ENCODE peak calls at places on chromosomes 5 and 9, in six cellular contexts. H is heart right ventricle, C is Calu3, Y is cardiac fibroblast, V is astrocyte of the spinal cord, E is lower leg skin. B is an unnamed sample.

GRCh38 chr5:140111859-140112551 is 1.9 kb upstream of the PURA start:
- DNase-seq in H (no peak), C (no peak), Y (no peak), V (no peak), E (no peak), B (no peak)

GRCh38 chr9:79221084-79221483 is 350.7 kb upstream of the TLE4 start:
- DNase-seq in H (no peak), C (no peak), Y (peak; percentile 91), V (peak; percentile 68), E (no peak), B (no peak)

GRCh38 chr5:180494060-180494509 is at the start of gene CNOT6:
- DNase-seq in H (peak; percentile 94), C (peak; percentile 99), Y (peak; percentile 93), V (peak; percentile 96), E (peak; percentile 98), B (peak; percentile 95)

GRCh38 chr5:83714780-83715179 is 5.9 kb downstream of the HAPLN1 start:
- DNase-seq in H (no peak), C (peak; percentile 45), Y (no peak), V (no peak), E (no peak), B (no peak)

GRCh38 chr5:54639621-54640020 is 122.1 kb downstream of the SNX18 start:
- DNase-seq in H (no peak), C (no peak), Y (no peak), V (no peak), E (no peak), B (no peak)

GRCh38 chr9:82549174-82549821 is 513.6 kb downstream of the RASEF start:
- DNase-seq in H (no peak), C (no peak), Y (no peak), V (no peak), E (no peak), B (no peak)

GRCh38 chr5:54704825-54705224 is 187.3 kb downstream of the SNX18 start:
- DNase-seq in H (no peak), C (no peak), Y (no peak), V (no peak), E (no peak), B (no peak)

GRCh38 chr5:116626272-116626723 is 51.7 kb upstream of the SEMA6A start:
- DNase-seq in H (peak; percentile 55), C (peak; percentile 79), Y (peak; percentile 84), V (peak; percentile 81), E (peak; percentile 95), B (peak; percentile 72)

GRCh38 chr5:88678780-88679491 is 204.0 kb downstream of the MEF2C start:
- DNase-seq in H (no peak), C (no peak), Y (no peak), V (peak; percentile 49), E (no peak), B (no peak)

GRCh38 chr5:66080664-66081063 is 63.4 kb upstream of the SREK1 start:
- DNase-seq in H (no peak), C (no peak), Y (peak; percentile 7), V (no peak), E (no peak), B (no peak)

GRCh38 chr5:54295658-54296276 is 14.6 kb downstream of the ARL15 start:
- DNase-seq in H (no peak), C (no peak), Y (no peak), V (no peak), E (no peak), B (no peak)

GRCh38 chr5:96752341-96753016 is 55.3 kb downstream of the ERAP1 start:
- DNase-seq in H (no peak), C (peak; percentile 65), Y (peak; percentile 82), V (peak; percentile 74), E (no peak), B (no peak)

GRCh38 chr9:75417471-75417870 is 329.2 kb downstream of the OSTF1 start:
- DNase-seq in H (no peak), C (no peak), Y (no peak), V (no peak), E (no peak), B (no peak)

GRCh38 chr5:19745247-19745646 is 242.8 kb downstream of the CDH18 start:
- DNase-seq in H (no peak), C (no peak), Y (no peak), V (no peak), E (no peak), B (no peak)

GRCh38 chr5:139676951-139677367 is 28.8 kb downstream of the CXXC5 start:
- DNase-seq in H (no peak), C (no peak), Y (no peak), V (no peak), E (no peak), B (no peak)

GRCh38 chr9:98083059-98083458 is 26.5 kb downstream of the NANS start:
- DNase-seq in H (no peak), C (no peak), Y (no peak), V (no peak), E (no peak), B (no peak)

GRCh38 chr9:79489241-79490000 is 82.3 kb upstream of the TLE4 start:
- DNase-seq in H (no peak), C (no peak), Y (peak; percentile 82), V (peak; percentile 89), E (no peak), B (no peak)

GRCh38 chr9:79695531-79696218 is 123.9 kb downstream of the TLE4 start:
- DNase-seq in H (no peak), C (no peak), Y (no peak), V (no peak), E (no peak), B (no peak)

GRCh38 chr5:180673371-180674252 is 24.2 kb upstream of the FLT4 start:
- DNase-seq in H (no peak), C (no peak), Y (no peak), V (no peak), E (no peak), B (no peak)

GRCh38 chr9:137084526-137084925 is 2.3 kb upstream of the MAN1B1 start:
- DNase-seq in H (no peak), C (no peak), Y (no peak), V (no peak), E (no peak), B (no peak)

GRCh38 chr5:98975682-98976407 is 47.0 kb upstream of the CHD1 start:
- DNase-seq in H (no peak), C (no peak), Y (no peak), V (no peak), E (no peak), B (no peak)

DNA sequence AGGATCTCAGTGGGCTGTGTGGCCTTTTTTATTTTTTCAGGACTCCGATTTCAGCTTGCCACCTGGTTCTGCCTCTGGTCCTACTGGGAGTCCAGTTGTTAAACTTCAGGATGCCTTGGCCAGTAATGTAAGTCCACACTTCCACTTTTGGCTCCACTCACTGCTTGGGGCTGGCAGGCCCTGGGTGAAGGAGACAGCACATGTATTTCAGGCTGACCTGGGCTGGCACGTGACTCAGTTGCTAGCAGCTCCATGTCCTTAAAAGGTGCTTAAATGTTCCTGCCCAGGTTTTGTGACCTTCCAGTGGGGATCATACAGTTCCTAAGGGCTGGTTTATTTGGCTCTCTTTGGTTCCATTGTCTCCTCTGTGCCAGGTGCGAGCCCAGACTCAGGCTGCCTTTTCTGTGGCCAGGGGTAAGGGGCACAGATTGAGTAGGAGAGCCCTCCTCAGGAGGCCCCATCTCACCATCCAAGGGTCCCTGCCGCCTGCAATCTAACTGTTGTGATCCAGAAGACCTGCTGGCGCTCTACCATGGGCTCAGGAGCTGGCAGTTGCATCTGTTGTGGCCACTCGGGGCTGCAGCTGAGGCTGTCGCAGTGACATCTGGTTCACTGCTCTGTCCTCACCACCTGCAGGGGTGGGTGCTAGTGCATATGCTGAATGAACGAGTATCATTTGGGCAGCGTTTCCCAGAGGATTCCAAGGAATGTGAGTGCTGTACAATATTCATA is 19.2 kb upstream of the POMT1 start:
- DNase-seq in H (peak; percentile 54), C (no peak), Y (no peak), V (no peak), E (no peak), B (no peak)
- TF ChIP-seq CTCF in H (no peak), C (no peak), Y (no peak), V (no peak), E (no peak), B (no peak)

DNA sequence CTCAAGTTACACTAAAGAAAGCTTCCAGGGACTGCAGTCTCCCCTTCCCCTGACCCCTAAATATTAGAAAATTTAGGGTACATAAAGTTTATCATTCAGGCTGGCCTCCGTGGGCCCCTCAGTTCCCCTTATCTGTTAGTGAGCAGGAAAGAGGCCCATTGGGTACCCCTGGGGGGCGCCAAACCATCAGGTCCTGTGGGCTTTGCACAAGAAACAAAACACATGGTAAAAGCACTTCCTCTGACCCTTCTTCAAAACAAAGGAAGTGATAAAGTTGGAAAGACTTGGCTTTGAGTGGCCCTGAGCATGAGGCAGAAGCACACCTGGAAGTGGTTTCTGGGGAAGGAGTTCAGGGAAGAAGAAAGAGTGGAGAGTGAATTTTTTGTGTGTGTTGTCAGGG is 213.0 kb downstream of the SMARCA2 start:
- DNase-seq in H (peak; percentile 33), C (peak; percentile 23), Y (peak; percentile 30), V (no peak), E (no peak), B (no peak)
- TF ChIP-seq CTCF in H (peak; percentile 43), C (no peak), Y (peak; percentile 33), V (peak; percentile 51), E (no peak), B (no peak)

GRCh38 chr9:127393680-127394079 is 3.3 kb upstream of the SLC2A8 start:
- DNase-seq in H (no peak), C (no peak), Y (peak; percentile 36), V (peak; percentile 31), E (no peak), B (no peak)
- TF ChIP-seq CTCF in H (no peak), C (no peak), Y (peak; percentile 48), V (peak; percentile 26), E (no peak), B (no peak)

DNA sequence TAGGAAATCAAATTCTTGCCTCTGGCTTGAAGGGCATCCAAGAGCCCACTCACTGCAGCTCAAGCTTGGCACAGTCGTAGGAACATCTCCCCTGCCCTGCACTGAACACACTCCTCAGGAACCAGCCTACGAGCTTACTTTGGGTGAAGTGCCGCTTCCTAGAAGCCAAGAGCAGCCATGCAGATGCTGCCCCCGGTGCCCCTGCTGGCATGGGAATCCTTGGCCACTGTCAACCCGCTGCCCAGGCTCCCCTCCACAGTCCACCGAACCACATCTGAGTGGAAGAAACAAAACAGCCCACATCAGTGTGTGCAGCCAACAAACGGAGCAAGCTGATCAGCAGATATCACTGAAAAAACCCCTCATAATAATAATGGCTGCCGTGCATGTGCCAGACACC is 89.8 kb downstream of the TMEM215 start:
- DNase-seq in H (no peak), C (no peak), Y (no peak), V (no peak), E (no peak), B (no peak)
- TF ChIP-seq CTCF in H (no peak), C (no peak), Y (no peak), V (no peak), E (no peak), B (no peak)